ENCODE peak calls at places on chromosomes 1 and 21, in seven cellular contexts. T is pancreas, O is A172, U is iPS-NIHi11, J is tibial artery, A is head of caudate nucleus, E is activated T-cell treated with anti-CD3 and anti-CD28 coated beads for 4 hours. C is an unnamed sample.

GRCh38 chr21:28540514-28540913 is 452.2 kb downstream of the LTN1 start:
- DNase-seq in T (no peak), O (peak; percentile 35), U (no peak), J (no peak), A (no peak), E (no peak), C (no peak)

GRCh38 chr1:68459796-68460195 is 10.0 kb upstream of the RPE65 start:
- DNase-seq in T (no peak), O (peak; percentile 38), U (no peak), J (no peak), A (no peak), E (no peak), C (no peak)

GRCh38 chr1:229381234-229381633 is 38.4 kb upstream of the CCSAP start:
- DNase-seq in T (no peak), O (no peak), U (peak; percentile 50), J (no peak), A (no peak), E (no peak), C (no peak)

GRCh38 chr1:218274551-218274950 is 10.5 kb upstream of the RRP15 start:
- DNase-seq in T (no peak), O (no peak), U (no peak), J (no peak), A (no peak), E (no peak), C (no peak)

GRCh38 chr1:185808675-185809074 is 74.5 kb downstream of the HMCN1 start:
- DNase-seq in T (no peak), O (no peak), U (no peak), J (no peak), A (no peak), E (no peak), C (no peak)

GRCh38 chr1:214331827-214332423 is 51.0 kb downstream of the SMYD2 start:
- DNase-seq in T (peak; percentile 40), O (peak; percentile 52), U (peak; percentile 80), J (no peak), A (peak; percentile 13), E (peak; percentile 37), C (no peak)

GRCh38 chr1:86823821-86824500 is 90.0 kb downstream of the SELENOF start:
- DNase-seq in T (no peak), O (no peak), U (no peak), J (no peak), A (no peak), E (no peak), C (no peak)

GRCh38 chr1:243268284-243268653 is 12.4 kb downstream of the SDCCAG8 start:
- DNase-seq in T (no peak), O (peak; percentile 92), U (no peak), J (no peak), A (no peak), E (no peak), C (no peak)

GRCh38 chr1:113881661-113882060 is 5.7 kb downstream of the BCL2L15 start:
- DNase-seq in T (no peak), O (no peak), U (no peak), J (no peak), A (no peak), E (no peak), C (no peak)

GRCh38 chr1:69172003-69173000 is 395.4 kb upstream of the LRRC7 start:
- DNase-seq in T (no peak), O (peak; percentile 23), U (no peak), J (no peak), A (no peak), E (no peak), C (no peak)

C was measured in activated naive CD4-positive, alpha-beta T cell treated with anti-CD3 and anti-CD28 coated beads, Interleukin-2, amount 50 U/mL, for 72 hours.